ENCODE peak calls at places on chromosomes 13 and 19, in eight cellular contexts. U is iPS DF 19.7; W is stimulated activated CD4-positive, alpha-beta T cell treated with anti-CD3 and anti-CD28 coated beads, Interleukin-2, amount 100 ng/mL, for 24 hours; M is HS-5; J is NCI-H2029; X is endothelial cell; G is midbrain; R is SK-MEL-5. B is an unnamed sample.

GRCh38 chr13:42007844-42008243 is 40.6 kb upstream of the DGKH start:
- DNase-seq in M (no peak), J (no peak), R (no peak), U (no peak), W (no peak), G (no peak), X (no peak), B (no peak)

GRCh38 chr19:40941481-40942219 is 49.4 kb upstream of the CYP2B6 start:
- DNase-seq in U (no peak), X (no peak), W (no peak), J (no peak), R (no peak), M (no peak), G (no peak), B (no peak)

GRCh38 chr19:17610384-17610783 is 54.9 kb downstream of the COLGALT1 start:
- DNase-seq in G (peak; percentile 0), W (no peak), X (no peak), R (peak; percentile 44), M (no peak), J (no peak), U (no peak), B (no peak)

GRCh38 chr19:5204212-5204611 is 136.4 kb downstream of the PTPRS start:
- DNase-seq in M (no peak), J (no peak), U (no peak), G (no peak), R (no peak), X (no peak), W (no peak), B (no peak)

GRCh38 chr13:70339738-70340137 is 231.5 kb upstream of the KLHL1 start:
- DNase-seq in M (no peak), R (peak; percentile 78), W (no peak), X (peak; percentile 18), J (no peak), U (peak; percentile 54), G (no peak), B (no peak)

GRCh38 chr13:97257800-97258799 is 36.0 kb downstream of the MBNL2 start:
- DNase-seq in W (no peak), U (peak; percentile 56), M (peak; percentile 55), R (peak; percentile 71), X (peak; percentile 56), G (no peak), J (no peak), B (peak; percentile 66)

GRCh38 chr13:24456396-24456795 is 56.2 kb downstream of the PARP4 start:
- DNase-seq in W (no peak), J (no peak), R (no peak), M (no peak), X (no peak), U (no peak), G (no peak), B (no peak)

GRCh38 chr13:111179908-111180756 is 65.0 kb downstream of the ARHGEF7 start:
- DNase-seq in U (no peak), M (no peak), X (no peak), W (no peak), R (no peak), G (no peak), J (no peak), B (no peak)

GRCh38 chr13:50580684-50581305 is 262.7 kb downstream of the DLEU7 start:
- DNase-seq in M (no peak), U (no peak), W (no peak), R (no peak), J (no peak), G (no peak), X (no peak), B (no peak)

GRCh38 chr13:33053397-33054066 is 37.3 kb downstream of the KL start:
- DNase-seq in R (no peak), M (no peak), J (no peak), W (no peak), U (no peak), G (no peak), X (no peak), B (no peak)

GRCh38 chr13:100630564-100630963 is 42.0 kb upstream of the GGACT start:
- DNase-seq in R (no peak), G (peak; percentile 62), U (no peak), M (no peak), J (no peak), X (no peak), W (no peak), B (no peak)